ENCODE peak calls at places on chromosomes 3 and 15, in four cellular contexts. One of them, this sample, is unnamed.

GRCh38 chr3:28068342-28068741 is 173.1 kb upstream of the CMC1 start:
- DNase-seq in caudate nucleus: no peak
- DNase-seq in GM19239: no peak
- DNase-seq in C1 segment of cervical spinal cord: no peak
- DNase-seq in this sample: no peak

GRCh38 chr3:50583897-50584296 is 14.6 kb downstream of the HEMK1 start:
- DNase-seq in caudate nucleus: no peak
- DNase-seq in GM19239: no peak
- DNase-seq in C1 segment of cervical spinal cord: peak; percentile 82
- DNase-seq in this sample: no peak

GRCh38 chr3:98583766-98584165 is 9.6 kb downstream of the CPOX start:
- DNase-seq in caudate nucleus: no peak
- DNase-seq in GM19239: no peak
- DNase-seq in C1 segment of cervical spinal cord: no peak
- DNase-seq in this sample: no peak

GRCh38 chr15:51266548-51266947 is 71.8 kb downstream of the CYP19A1 start:
- DNase-seq in caudate nucleus: no peak
- DNase-seq in GM19239: no peak
- DNase-seq in C1 segment of cervical spinal cord: no peak
- DNase-seq in this sample: no peak

GRCh38 chr15:88586401-88587162 is 34.6 kb upstream of the AEN start:
- DNase-seq in caudate nucleus: no peak
- DNase-seq in GM19239: no peak
- DNase-seq in C1 segment of cervical spinal cord: no peak
- DNase-seq in this sample: no peak

GRCh38 chr3:100975714-100976113 is 17.5 kb downstream of the ABI3BP start:
- DNase-seq in caudate nucleus: no peak
- DNase-seq in GM19239: no peak
- DNase-seq in C1 segment of cervical spinal cord: no peak
- DNase-seq in this sample: no peak

GRCh38 chr3:129840707-129841360 is 52.7 kb downstream of the TMCC1 start:
- DNase-seq in caudate nucleus: no peak
- DNase-seq in GM19239: no peak
- DNase-seq in C1 segment of cervical spinal cord: no peak
- DNase-seq in this sample: no peak

GRCh38 chr3:37096292-37096691 is 78.1 kb downstream of the LRRFIP2 start:
- DNase-seq in caudate nucleus: no peak
- DNase-seq in GM19239: no peak
- DNase-seq in C1 segment of cervical spinal cord: no peak
- DNase-seq in this sample: no peak

GRCh38 chr15:67064607-67065530 is 533 bp upstream of the SMAD3 start:
- DNase-seq in caudate nucleus: no peak
- DNase-seq in GM19239: no peak
- DNase-seq in C1 segment of cervical spinal cord: no peak
- DNase-seq in this sample: no peak

GRCh38 chr3:88986834-88987233 is 120.6 kb upstream of the EPHA3 start:
- DNase-seq in caudate nucleus: no peak
- DNase-seq in GM19239: no peak
- DNase-seq in C1 segment of cervical spinal cord: no peak
- DNase-seq in this sample: no peak

GRCh38 chr3:176521531-176522175 is 675.6 kb downstream of the TBL1XR1 start:
- DNase-seq in caudate nucleus: no peak
- DNase-seq in GM19239: no peak
- DNase-seq in C1 segment of cervical spinal cord: no peak
- DNase-seq in this sample: no peak

GRCh38 chr3:184543848-184544512 is 17.6 kb upstream of the EPHB3 start:
- DNase-seq in caudate nucleus: peak; percentile 78
- DNase-seq in GM19239: peak; percentile 77
- DNase-seq in C1 segment of cervical spinal cord: peak; percentile 32
- DNase-seq in this sample: peak; percentile 80

GRCh38 chr3:3708769-3709115 is 90.5 kb upstream of the LRRN1 start:
- DNase-seq in caudate nucleus: no peak
- DNase-seq in GM19239: no peak
- DNase-seq in C1 segment of cervical spinal cord: no peak
- DNase-seq in this sample: no peak

GRCh38 chr3:36944012-36944640 is 728 bp downstream of the TRANK1 start:
- DNase-seq in caudate nucleus: peak; percentile 57
- DNase-seq in GM19239: peak; percentile 48
- DNase-seq in C1 segment of cervical spinal cord: peak; percentile 57
- DNase-seq in this sample: peak; percentile 91

GRCh38 chr15:70154440-70155347 is 57.0 kb upstream of the TLE3 start:
- DNase-seq in caudate nucleus: no peak
- DNase-seq in GM19239: no peak
- DNase-seq in C1 segment of cervical spinal cord: no peak
- DNase-seq in this sample: no peak

GRCh38 chr15:41933771-41934170 is 38.6 kb downstream of the EHD4 start:
- DNase-seq in caudate nucleus: no peak
- DNase-seq in GM19239: no peak
- DNase-seq in C1 segment of cervical spinal cord: no peak
- DNase-seq in this sample: no peak

GRCh38 chr15:45093622-45094357 is 20.2 kb downstream of the DUOX2 start:
- DNase-seq in caudate nucleus: no peak
- DNase-seq in GM19239: no peak
- DNase-seq in C1 segment of cervical spinal cord: no peak
- DNase-seq in this sample: no peak

GRCh38 chr15:70121656-70122297 is 24.1 kb upstream of the TLE3 start:
- DNase-seq in caudate nucleus: no peak
- DNase-seq in GM19239: no peak
- DNase-seq in C1 segment of cervical spinal cord: no peak
- DNase-seq in this sample: no peak

GRCh38 chr3:126135398-126136076 is 44.8 kb downstream of the ALDH1L1 start:
- DNase-seq in caudate nucleus: no peak
- DNase-seq in GM19239: no peak
- DNase-seq in C1 segment of cervical spinal cord: no peak
- DNase-seq in this sample: peak; percentile 2

GRCh38 chr3:144032531-144033234 is 61.1 kb downstream of the DIPK2A start:
- DNase-seq in caudate nucleus: no peak
- DNase-seq in GM19239: no peak
- DNase-seq in C1 segment of cervical spinal cord: no peak
- DNase-seq in this sample: no peak

GRCh38 chr3:161014997-161015749 is 90.0 kb downstream of the B3GALNT1 start:
- DNase-seq in caudate nucleus: no peak
- DNase-seq in GM19239: no peak
- DNase-seq in C1 segment of cervical spinal cord: no peak
- DNase-seq in this sample: no peak

GRCh38 chr15:61228025-61228901 is 839 bp downstream of the RORA start:
- DNase-seq in caudate nucleus: peak; percentile 18
- DNase-seq in GM19239: no peak
- DNase-seq in C1 segment of cervical spinal cord: peak; percentile 11
- DNase-seq in this sample: peak; percentile 13

GRCh38 chr15:93105510-93105909 is 16.5 kb upstream of the RGMA start:
- DNase-seq in caudate nucleus: no peak
- DNase-seq in GM19239: no peak
- DNase-seq in C1 segment of cervical spinal cord: no peak
- DNase-seq in this sample: no peak

GRCh38 chr3:113132571-113132996 is 78.8 kb upstream of the BOC start:
- DNase-seq in caudate nucleus: no peak
- DNase-seq in GM19239: no peak
- DNase-seq in C1 segment of cervical spinal cord: no peak
- DNase-seq in this sample: no peak

GRCh38 chr3:116256843-116257485 is 188.3 kb downstream of the LSAMP start:
- DNase-seq in caudate nucleus: no peak
- DNase-seq in GM19239: no peak
- DNase-seq in C1 segment of cervical spinal cord: no peak
- DNase-seq in this sample: no peak

GRCh38 chr15:92884459-92884812 is 15.7 kb upstream of the CHD2 start:
- DNase-seq in caudate nucleus: no peak
- DNase-seq in GM19239: no peak
- DNase-seq in C1 segment of cervical spinal cord: no peak
- DNase-seq in this sample: no peak

GRCh38 chr3:111033470-111034108 is 38.0 kb upstream of the NECTIN3 start:
- DNase-seq in caudate nucleus: no peak
- DNase-seq in GM19239: no peak
- DNase-seq in C1 segment of cervical spinal cord: no peak
- DNase-seq in this sample: no peak

GRCh38 chr15:85329561-85330421 is 50.6 kb upstream of the AKAP13 start:
- DNase-seq in caudate nucleus: no peak
- DNase-seq in GM19239: peak; percentile 54
- DNase-seq in C1 segment of cervical spinal cord: peak; percentile 15
- DNase-seq in this sample: no peak

GRCh38 chr15:70636540-70637165 is 126.7 kb downstream of the UACA start:
- DNase-seq in caudate nucleus: peak; percentile 16
- DNase-seq in GM19239: no peak
- DNase-seq in C1 segment of cervical spinal cord: peak; percentile 14
- DNase-seq in this sample: no peak

GRCh38 chr3:137709011-137709601 is 55.0 kb upstream of the SOX14 start:
- DNase-seq in caudate nucleus: no peak
- DNase-seq in GM19239: no peak
- DNase-seq in C1 segment of cervical spinal cord: no peak
- DNase-seq in this sample: no peak

GRCh38 chr15:39404767-39405173 is 176.1 kb upstream of the THBS1 start:
- DNase-seq in caudate nucleus: no peak
- DNase-seq in GM19239: no peak
- DNase-seq in C1 segment of cervical spinal cord: no peak
- DNase-seq in this sample: no peak

This sample was measured in posterior cingulate gyrus.